ENCODE peak calls at places on chromosomes 1 and 21, in ten cellular contexts. One of them, this sample, is unnamed.

GRCh38 chr1:222009105-222009730 is 267.3 kb upstream of the DUSP10 start:
- DNase-seq in NCI-H524 treated with DMSO at 0.1 percent for 48 hours: no peak
- DNase-seq in HCEC 1CT: no peak
- DNase-seq in Right ventricle myocardium superior: no peak
- DNase-seq in T-cell: peak
- DNase-seq in NCI-H460: peak
- DNase-seq in AG10803: no peak
- DNase-seq in left cardiac atrium: no peak
- DNase-seq in activated CD4-positive, alpha-beta T cell treated with anti-CD3 and anti-CD28 coated beads, Interleukin-2, amount 50 U/mL, for 48 hours: no peak
- DNase-seq in A549: peak
- DNase-seq in this sample: no peak

GRCh38 chr1:212777166-212777565 is 14.4 kb downstream of the NSL1 start:
- DNase-seq in activated CD4-positive, alpha-beta T cell treated with anti-CD3 and anti-CD28 coated beads, Interleukin-2, amount 50 U/mL, for 48 hours: no peak
- DNase-seq in T-cell: no peak
- DNase-seq in NCI-H524 treated with DMSO at 0.1 percent for 48 hours: no peak
- DNase-seq in left cardiac atrium: no peak
- DNase-seq in HCEC 1CT: no peak
- DNase-seq in A549: no peak
- DNase-seq in Right ventricle myocardium superior: no peak
- DNase-seq in AG10803: no peak
- DNase-seq in NCI-H460: no peak
- DNase-seq in this sample: no peak

GRCh38 chr1:108049083-108049819 is 84.3 kb upstream of the VAV3 start:
- DNase-seq in AG10803: peak
- DNase-seq in T-cell: peak
- DNase-seq in A549: peak
- DNase-seq in NCI-H460: no peak
- DNase-seq in activated CD4-positive, alpha-beta T cell treated with anti-CD3 and anti-CD28 coated beads, Interleukin-2, amount 50 U/mL, for 48 hours: peak
- DNase-seq in left cardiac atrium: peak
- DNase-seq in NCI-H524 treated with DMSO at 0.1 percent for 48 hours: no peak
- DNase-seq in Right ventricle myocardium superior: peak
- DNase-seq in HCEC 1CT: no peak
- DNase-seq in this sample: peak

GRCh38 chr21:43645414-43645891 is 13.8 kb downstream of the HSF2BP start:
- DNase-seq in HCEC 1CT: peak
- DNase-seq in NCI-H460: peak
- DNase-seq in left cardiac atrium: peak
- DNase-seq in T-cell: no peak
- DNase-seq in Right ventricle myocardium superior: no peak
- DNase-seq in AG10803: peak
- DNase-seq in activated CD4-positive, alpha-beta T cell treated with anti-CD3 and anti-CD28 coated beads, Interleukin-2, amount 50 U/mL, for 48 hours: no peak
- DNase-seq in A549: peak
- DNase-seq in NCI-H524 treated with DMSO at 0.1 percent for 48 hours: no peak
- DNase-seq in this sample: peak

GRCh38 chr1:17661546-17662157 is 93.5 kb upstream of the ACTL8 start:
- DNase-seq in T-cell: peak
- DNase-seq in HCEC 1CT: peak
- DNase-seq in NCI-H524 treated with DMSO at 0.1 percent for 48 hours: no peak
- DNase-seq in AG10803: peak
- DNase-seq in A549: peak
- DNase-seq in Right ventricle myocardium superior: peak
- DNase-seq in activated CD4-positive, alpha-beta T cell treated with anti-CD3 and anti-CD28 coated beads, Interleukin-2, amount 50 U/mL, for 48 hours: peak
- DNase-seq in NCI-H460: peak
- DNase-seq in left cardiac atrium: peak
- DNase-seq in this sample: no peak

GRCh38 chr1:181178241-181178640 is 89.7 kb downstream of the IER5 start:
- DNase-seq in activated CD4-positive, alpha-beta T cell treated with anti-CD3 and anti-CD28 coated beads, Interleukin-2, amount 50 U/mL, for 48 hours: no peak
- DNase-seq in Right ventricle myocardium superior: no peak
- DNase-seq in left cardiac atrium: no peak
- DNase-seq in HCEC 1CT: no peak
- DNase-seq in A549: no peak
- DNase-seq in T-cell: no peak
- DNase-seq in AG10803: no peak
- DNase-seq in NCI-H460: no peak
- DNase-seq in NCI-H524 treated with DMSO at 0.1 percent for 48 hours: no peak
- DNase-seq in this sample: no peak

GRCh38 chr1:155322571-155322952 is 1.9 kb downstream of the RUSC1 start:
- DNase-seq in NCI-H460: no peak
- DNase-seq in AG10803: no peak
- DNase-seq in activated CD4-positive, alpha-beta T cell treated with anti-CD3 and anti-CD28 coated beads, Interleukin-2, amount 50 U/mL, for 48 hours: peak
- DNase-seq in Right ventricle myocardium superior: no peak
- DNase-seq in NCI-H524 treated with DMSO at 0.1 percent for 48 hours: no peak
- DNase-seq in T-cell: no peak
- DNase-seq in HCEC 1CT: peak
- DNase-seq in A549: peak
- DNase-seq in left cardiac atrium: peak
- DNase-seq in this sample: no peak

GRCh38 chr1:244640917-244641316 is 12.0 kb upstream of the DESI2 start:
- DNase-seq in HCEC 1CT: no peak
- DNase-seq in AG10803: no peak
- DNase-seq in Right ventricle myocardium superior: no peak
- DNase-seq in A549: no peak
- DNase-seq in NCI-H460: no peak
- DNase-seq in NCI-H524 treated with DMSO at 0.1 percent for 48 hours: no peak
- DNase-seq in activated CD4-positive, alpha-beta T cell treated with anti-CD3 and anti-CD28 coated beads, Interleukin-2, amount 50 U/mL, for 48 hours: no peak
- DNase-seq in T-cell: no peak
- DNase-seq in left cardiac atrium: no peak
- DNase-seq in this sample: no peak

GRCh38 chr1:108663074-108663473 is 2.2 kb upstream of the HENMT1 start:
- DNase-seq in T-cell: no peak
- DNase-seq in HCEC 1CT: no peak
- DNase-seq in Right ventricle myocardium superior: no peak
- DNase-seq in left cardiac atrium: no peak
- DNase-seq in A549: no peak
- DNase-seq in NCI-H460: no peak
- DNase-seq in AG10803: peak
- DNase-seq in activated CD4-positive, alpha-beta T cell treated with anti-CD3 and anti-CD28 coated beads, Interleukin-2, amount 50 U/mL, for 48 hours: no peak
- DNase-seq in NCI-H524 treated with DMSO at 0.1 percent for 48 hours: peak
- DNase-seq in this sample: no peak

GRCh38 chr1:1210726-1211540 is 3.0 kb downstream of the TNFRSF4 start:
- DNase-seq in left cardiac atrium: peak
- DNase-seq in HCEC 1CT: no peak
- DNase-seq in NCI-H524 treated with DMSO at 0.1 percent for 48 hours: no peak
- DNase-seq in activated CD4-positive, alpha-beta T cell treated with anti-CD3 and anti-CD28 coated beads, Interleukin-2, amount 50 U/mL, for 48 hours: peak
- DNase-seq in AG10803: no peak
- DNase-seq in Right ventricle myocardium superior: peak
- DNase-seq in A549: no peak
- DNase-seq in T-cell: no peak
- DNase-seq in NCI-H460: no peak
- DNase-seq in this sample: no peak

GRCh38 chr1:39852214-39852791 is 31.0 kb downstream of the TRIT1 start:
- DNase-seq in activated CD4-positive, alpha-beta T cell treated with anti-CD3 and anti-CD28 coated beads, Interleukin-2, amount 50 U/mL, for 48 hours: no peak
- DNase-seq in Right ventricle myocardium superior: no peak
- DNase-seq in AG10803: no peak
- DNase-seq in left cardiac atrium: no peak
- DNase-seq in NCI-H524 treated with DMSO at 0.1 percent for 48 hours: no peak
- DNase-seq in HCEC 1CT: no peak
- DNase-seq in A549: no peak
- DNase-seq in NCI-H460: peak
- DNase-seq in T-cell: no peak
- DNase-seq in this sample: no peak

GRCh38 chr1:30657131-30658013 is 66.0 kb downstream of the MATN1 start:
- DNase-seq in A549: no peak
- DNase-seq in left cardiac atrium: no peak
- DNase-seq in AG10803: no peak
- DNase-seq in NCI-H460: no peak
- DNase-seq in activated CD4-positive, alpha-beta T cell treated with anti-CD3 and anti-CD28 coated beads, Interleukin-2, amount 50 U/mL, for 48 hours: no peak
- DNase-seq in NCI-H524 treated with DMSO at 0.1 percent for 48 hours: no peak
- DNase-seq in Right ventricle myocardium superior: no peak
- DNase-seq in T-cell: no peak
- DNase-seq in HCEC 1CT: no peak
- DNase-seq in this sample: no peak

GRCh38 chr21:33121715-33122475 is 52.0 kb downstream of the OLIG1 start:
- DNase-seq in activated CD4-positive, alpha-beta T cell treated with anti-CD3 and anti-CD28 coated beads, Interleukin-2, amount 50 U/mL, for 48 hours: no peak
- DNase-seq in left cardiac atrium: no peak
- DNase-seq in Right ventricle myocardium superior: no peak
- DNase-seq in NCI-H524 treated with DMSO at 0.1 percent for 48 hours: peak
- DNase-seq in A549: no peak
- DNase-seq in HCEC 1CT: peak
- DNase-seq in T-cell: no peak
- DNase-seq in AG10803: peak
- DNase-seq in NCI-H460: peak
- DNase-seq in this sample: no peak

GRCh38 chr1:221016757-221017156 is 137.5 kb downstream of the HLX start:
- DNase-seq in activated CD4-positive, alpha-beta T cell treated with anti-CD3 and anti-CD28 coated beads, Interleukin-2, amount 50 U/mL, for 48 hours: no peak
- DNase-seq in AG10803: no peak
- DNase-seq in left cardiac atrium: no peak
- DNase-seq in T-cell: no peak
- DNase-seq in NCI-H524 treated with DMSO at 0.1 percent for 48 hours: no peak
- DNase-seq in Right ventricle myocardium superior: no peak
- DNase-seq in NCI-H460: no peak
- DNase-seq in A549: no peak
- DNase-seq in HCEC 1CT: no peak
- DNase-seq in this sample: no peak

GRCh38 chr1:245197911-245198379 is 43.2 kb downstream of the KIF26B start:
- DNase-seq in Right ventricle myocardium superior: no peak
- DNase-seq in activated CD4-positive, alpha-beta T cell treated with anti-CD3 and anti-CD28 coated beads, Interleukin-2, amount 50 U/mL, for 48 hours: no peak
- DNase-seq in T-cell: no peak
- DNase-seq in HCEC 1CT: no peak
- DNase-seq in NCI-H524 treated with DMSO at 0.1 percent for 48 hours: no peak
- DNase-seq in AG10803: peak
- DNase-seq in A549: no peak
- DNase-seq in left cardiac atrium: no peak
- DNase-seq in NCI-H460: no peak
- DNase-seq in this sample: peak

GRCh38 chr1:185477638-185478216 is 160.7 kb upstream of the IVNS1ABP start:
- DNase-seq in A549: no peak
- DNase-seq in left cardiac atrium: no peak
- DNase-seq in activated CD4-positive, alpha-beta T cell treated with anti-CD3 and anti-CD28 coated beads, Interleukin-2, amount 50 U/mL, for 48 hours: no peak
- DNase-seq in T-cell: no peak
- DNase-seq in NCI-H460: no peak
- DNase-seq in AG10803: no peak
- DNase-seq in HCEC 1CT: no peak
- DNase-seq in NCI-H524 treated with DMSO at 0.1 percent for 48 hours: no peak
- DNase-seq in Right ventricle myocardium superior: no peak
- DNase-seq in this sample: no peak

GRCh38 chr1:177341773-177342172 is 171.0 kb downstream of the BRINP2 start:
- DNase-seq in AG10803: no peak
- DNase-seq in activated CD4-positive, alpha-beta T cell treated with anti-CD3 and anti-CD28 coated beads, Interleukin-2, amount 50 U/mL, for 48 hours: no peak
- DNase-seq in NCI-H524 treated with DMSO at 0.1 percent for 48 hours: no peak
- DNase-seq in left cardiac atrium: no peak
- DNase-seq in T-cell: no peak
- DNase-seq in HCEC 1CT: no peak
- DNase-seq in NCI-H460: no peak
- DNase-seq in Right ventricle myocardium superior: no peak
- DNase-seq in A549: no peak
- DNase-seq in this sample: no peak

GRCh38 chr1:165152727-165153126 is 203.8 kb downstream of the LMX1A start:
- DNase-seq in A549: no peak
- DNase-seq in activated CD4-positive, alpha-beta T cell treated with anti-CD3 and anti-CD28 coated beads, Interleukin-2, amount 50 U/mL, for 48 hours: no peak
- DNase-seq in Right ventricle myocardium superior: no peak
- DNase-seq in left cardiac atrium: no peak
- DNase-seq in NCI-H524 treated with DMSO at 0.1 percent for 48 hours: peak
- DNase-seq in NCI-H460: no peak
- DNase-seq in T-cell: no peak
- DNase-seq in AG10803: no peak
- DNase-seq in HCEC 1CT: no peak
- DNase-seq in this sample: no peak

GRCh38 chr1:37152491-37152890 is 118.2 kb upstream of the GRIK3 start:
- DNase-seq in T-cell: no peak
- DNase-seq in A549: no peak
- DNase-seq in AG10803: no peak
- DNase-seq in Right ventricle myocardium superior: no peak
- DNase-seq in NCI-H460: no peak
- DNase-seq in HCEC 1CT: no peak
- DNase-seq in activated CD4-positive, alpha-beta T cell treated with anti-CD3 and anti-CD28 coated beads, Interleukin-2, amount 50 U/mL, for 48 hours: no peak
- DNase-seq in left cardiac atrium: no peak
- DNase-seq in NCI-H524 treated with DMSO at 0.1 percent for 48 hours: no peak
- DNase-seq in this sample: no peak

GRCh38 chr1:15090373-15090772 is 63.2 kb upstream of the TMEM51 start:
- DNase-seq in T-cell: no peak
- DNase-seq in Right ventricle myocardium superior: no peak
- DNase-seq in NCI-H460: no peak
- DNase-seq in AG10803: no peak
- DNase-seq in left cardiac atrium: no peak
- DNase-seq in activated CD4-positive, alpha-beta T cell treated with anti-CD3 and anti-CD28 coated beads, Interleukin-2, amount 50 U/mL, for 48 hours: peak
- DNase-seq in HCEC 1CT: no peak
- DNase-seq in NCI-H524 treated with DMSO at 0.1 percent for 48 hours: no peak
- DNase-seq in A549: no peak
- DNase-seq in this sample: no peak

GRCh38 chr1:72434070-72434469 is 151.7 kb upstream of the NEGR1 start:
- DNase-seq in A549: no peak
- DNase-seq in AG10803: no peak
- DNase-seq in T-cell: no peak
- DNase-seq in NCI-H460: no peak
- DNase-seq in Right ventricle myocardium superior: no peak
- DNase-seq in HCEC 1CT: no peak
- DNase-seq in activated CD4-positive, alpha-beta T cell treated with anti-CD3 and anti-CD28 coated beads, Interleukin-2, amount 50 U/mL, for 48 hours: no peak
- DNase-seq in left cardiac atrium: no peak
- DNase-seq in NCI-H524 treated with DMSO at 0.1 percent for 48 hours: no peak
- DNase-seq in this sample: no peak

GRCh38 chr1:203289281-203289981 is 15.9 kb upstream of the BTG2 start:
- DNase-seq in HCEC 1CT: no peak
- DNase-seq in NCI-H460: no peak
- DNase-seq in Right ventricle myocardium superior: peak
- DNase-seq in left cardiac atrium: peak
- DNase-seq in NCI-H524 treated with DMSO at 0.1 percent for 48 hours: no peak
- DNase-seq in AG10803: no peak
- DNase-seq in T-cell: peak
- DNase-seq in activated CD4-positive, alpha-beta T cell treated with anti-CD3 and anti-CD28 coated beads, Interleukin-2, amount 50 U/mL, for 48 hours: peak
- DNase-seq in A549: no peak
- DNase-seq in this sample: no peak

GRCh38 chr1:2980073-2980791 is 41.0 kb upstream of the ACTRT2 start:
- DNase-seq in NCI-H524 treated with DMSO at 0.1 percent for 48 hours: no peak
- DNase-seq in left cardiac atrium: no peak
- DNase-seq in NCI-H460: no peak
- DNase-seq in Right ventricle myocardium superior: no peak
- DNase-seq in HCEC 1CT: no peak
- DNase-seq in A549: no peak
- DNase-seq in T-cell: no peak
- DNase-seq in activated CD4-positive, alpha-beta T cell treated with anti-CD3 and anti-CD28 coated beads, Interleukin-2, amount 50 U/mL, for 48 hours: no peak
- DNase-seq in AG10803: no peak
- DNase-seq in this sample: no peak

GRCh38 chr1:40059292-40059959 is 18.9 kb downstream of the CAP1 start:
- DNase-seq in NCI-H524 treated with DMSO at 0.1 percent for 48 hours: no peak
- DNase-seq in Right ventricle myocardium superior: no peak
- DNase-seq in activated CD4-positive, alpha-beta T cell treated with anti-CD3 and anti-CD28 coated beads, Interleukin-2, amount 50 U/mL, for 48 hours: no peak
- DNase-seq in AG10803: peak
- DNase-seq in A549: no peak
- DNase-seq in left cardiac atrium: no peak
- DNase-seq in NCI-H460: no peak
- DNase-seq in T-cell: no peak
- DNase-seq in HCEC 1CT: peak
- DNase-seq in this sample: no peak

GRCh38 chr1:207983044-207983443 is 72.1 kb upstream of the CD34 start:
- DNase-seq in AG10803: no peak
- DNase-seq in T-cell: no peak
- DNase-seq in NCI-H460: no peak
- DNase-seq in activated CD4-positive, alpha-beta T cell treated with anti-CD3 and anti-CD28 coated beads, Interleukin-2, amount 50 U/mL, for 48 hours: no peak
- DNase-seq in left cardiac atrium: no peak
- DNase-seq in HCEC 1CT: no peak
- DNase-seq in A549: no peak
- DNase-seq in NCI-H524 treated with DMSO at 0.1 percent for 48 hours: no peak
- DNase-seq in Right ventricle myocardium superior: no peak
- DNase-seq in this sample: no peak

GRCh38 chr1:66270122-66270812 is 263.7 kb upstream of the SGIP1 start:
- DNase-seq in NCI-H460: no peak
- DNase-seq in left cardiac atrium: peak
- DNase-seq in NCI-H524 treated with DMSO at 0.1 percent for 48 hours: no peak
- DNase-seq in T-cell: no peak
- DNase-seq in activated CD4-positive, alpha-beta T cell treated with anti-CD3 and anti-CD28 coated beads, Interleukin-2, amount 50 U/mL, for 48 hours: no peak
- DNase-seq in AG10803: peak
- DNase-seq in Right ventricle myocardium superior: no peak
- DNase-seq in HCEC 1CT: no peak
- DNase-seq in A549: no peak
- DNase-seq in this sample: no peak

GRCh38 chr1:40344597-40344996 is 27.5 kb upstream of the COL9A2 start:
- DNase-seq in AG10803: peak
- DNase-seq in NCI-H460: no peak
- DNase-seq in T-cell: peak
- DNase-seq in activated CD4-positive, alpha-beta T cell treated with anti-CD3 and anti-CD28 coated beads, Interleukin-2, amount 50 U/mL, for 48 hours: peak
- DNase-seq in A549: no peak
- DNase-seq in Right ventricle myocardium superior: peak
- DNase-seq in NCI-H524 treated with DMSO at 0.1 percent for 48 hours: no peak
- DNase-seq in left cardiac atrium: peak
- DNase-seq in HCEC 1CT: peak
- DNase-seq in this sample: no peak

GRCh38 chr1:8147922-8148321 is 121.8 kb upstream of the ERRFI1 start:
- DNase-seq in NCI-H460: no peak
- DNase-seq in NCI-H524 treated with DMSO at 0.1 percent for 48 hours: no peak
- DNase-seq in A549: no peak
- DNase-seq in left cardiac atrium: no peak
- DNase-seq in Right ventricle myocardium superior: no peak
- DNase-seq in HCEC 1CT: no peak
- DNase-seq in T-cell: no peak
- DNase-seq in AG10803: no peak
- DNase-seq in activated CD4-positive, alpha-beta T cell treated with anti-CD3 and anti-CD28 coated beads, Interleukin-2, amount 50 U/mL, for 48 hours: no peak
- DNase-seq in this sample: no peak

This sample was measured in foreskin melanocyte.